ENCODE peak calls at places on chromosomes 13 and 19, in nine cellular contexts. W is HFF-Myc; K is stimulated activated CD4-positive, alpha-beta T cell treated with anti-CD3 and anti-CD28 coated beads, TNF-alpha, amount 100 ng/mL, for 24 hours; B is A673; J is effector memory CD4-positive, alpha-beta T cell; Q is pancreas; A is uterus; U is ovary; P is tibial artery. S is an unnamed sample.

GRCh38 chr19:50361290-50362029 is 4.0 kb downstream of the NAPSA start:
- DNase-seq in W (no peak), K (no peak), B (peak), J (no peak), Q (no peak), A (no peak), U (no peak), P (no peak), S (no peak)

GRCh38 chr19:13968999-13969398 is 16.7 kb downstream of the DCAF15 start:
- DNase-seq in W (no peak), K (no peak), B (no peak), J (no peak), Q (no peak), A (no peak), U (no peak), P (no peak), S (no peak)

GRCh38 chr19:35476149-35476548 is 14.1 kb downstream of the KRTDAP start:
- DNase-seq in W (no peak), K (no peak), B (no peak), J (no peak), Q (no peak), A (no peak), U (no peak), P (no peak), S (no peak)

GRCh38 chr19:45423033-45423588 is 606 bp downstream of the ERCC1 start:
- DNase-seq in W (no peak), K (no peak), B (no peak), J (no peak), Q (no peak), A (no peak), U (no peak), P (no peak), S (no peak)

GRCh38 chr19:38268539-38268938 is 4.2 kb downstream of the SPINT2 start:
- DNase-seq in W (no peak), K (no peak), B (no peak), J (no peak), Q (no peak), A (no peak), U (no peak), P (no peak), S (no peak)

GRCh38 chr13:57630661-57631606 is 610 bp upstream of the PCDH17 start:
- DNase-seq in W (no peak), K (no peak), B (peak), J (no peak), Q (no peak), A (no peak), U (no peak), P (no peak), S (no peak)

GRCh38 chr19:11457115-11457514 is 21.7 kb downstream of the PRKCSH start:
- DNase-seq in W (no peak), K (no peak), B (no peak), J (no peak), Q (no peak), A (no peak), U (no peak), P (no peak), S (no peak)

GRCh38 chr13:93535256-93535655 is 308.6 kb downstream of the GPC6 start:
- DNase-seq in W (no peak), K (no peak), B (no peak), J (no peak), Q (no peak), A (no peak), U (no peak), P (no peak), S (no peak)

GRCh38 chr13:42215578-42216421 is 56.2 kb upstream of the AKAP11 start:
- DNase-seq in W (peak), K (peak), B (peak), J (no peak), Q (no peak), A (no peak), U (no peak), P (no peak), S (peak)

GRCh38 chr19:11405846-11406643 is 13.1 kb downstream of the RGL3 start:
- DNase-seq in W (no peak), K (peak), B (no peak), J (no peak), Q (no peak), A (no peak), U (peak), P (no peak), S (no peak)

GRCh38 chr19:49590971-49591730 is at the start of gene PRR12:
- DNase-seq in W (no peak), K (peak), B (peak), J (peak), Q (peak), A (peak), U (peak), P (peak), S (no peak)

GRCh38 chr13:33110713-33111413 is 94.6 kb downstream of the KL start:
- DNase-seq in W (no peak), K (no peak), B (no peak), J (no peak), Q (no peak), A (no peak), U (peak), P (peak), S (no peak)

GRCh38 chr13:109422163-109422562 is 364.2 kb downstream of the IRS2 start:
- DNase-seq in W (no peak), K (no peak), B (no peak), J (no peak), Q (no peak), A (no peak), U (no peak), P (no peak), S (no peak)

GRCh38 chr19:18436651-18437478 is 1.1 kb downstream of the ISYNA1 start:
- DNase-seq in W (peak), K (peak), B (peak), J (peak), Q (peak), A (peak), U (peak), P (peak), S (no peak)

GRCh38 chr19:11164879-11165406 is 9.4 kb upstream of the SPC24 start:
- DNase-seq in W (peak), K (no peak), B (no peak), J (no peak), Q (no peak), A (peak), U (peak), P (peak), S (peak)

GRCh38 chr13:75963318-75963717 is 327.2 kb downstream of the LMO7 start:
- DNase-seq in W (no peak), K (no peak), B (no peak), J (no peak), Q (no peak), A (no peak), U (no peak), P (no peak), S (no peak)

GRCh38 chr19:40610396-40611064 is 9.4 kb downstream of the LTBP4 start:
- DNase-seq in W (no peak), K (peak), B (no peak), J (peak), Q (peak), A (no peak), U (peak), P (peak), S (no peak)

GRCh38 chr19:11265785-11266236 is 3.5 kb upstream of the DOCK6 start:
- DNase-seq in W (no peak), K (no peak), B (no peak), J (no peak), Q (peak), A (no peak), U (no peak), P (no peak), S (no peak)

GRCh38 chr13:34165158-34165557 is 347.2 kb downstream of the RFC3 start:
- DNase-seq in W (no peak), K (no peak), B (no peak), J (no peak), Q (no peak), A (no peak), U (no peak), P (no peak), S (no peak)

GRCh38 chr13:78258304-78258703 is 339.7 kb upstream of the EDNRB start:
- DNase-seq in W (no peak), K (no peak), B (no peak), J (no peak), Q (no peak), A (no peak), U (no peak), P (no peak), S (no peak)

GRCh38 chr19:1122972-1123363 is 19.2 kb downstream of the GPX4 start:
- DNase-seq in W (no peak), K (peak), B (peak), J (no peak), Q (no peak), A (peak), U (peak), P (no peak), S (peak)

GRCh38 chr13:101053289-101053688 is 363.0 kb downstream of the NALCN start:
- DNase-seq in W (no peak), K (no peak), B (no peak), J (no peak), Q (no peak), A (no peak), U (no peak), P (no peak), S (no peak)

GRCh38 chr19:38617764-38618589 is at the start of gene MAP4K1:
- DNase-seq in W (no peak), K (peak), B (no peak), J (peak), Q (peak), A (peak), U (peak), P (no peak), S (no peak)

GRCh38 chr13:80924596-80924995 is 583.7 kb upstream of the SPRY2 start:
- DNase-seq in W (no peak), K (no peak), B (no peak), J (no peak), Q (no peak), A (no peak), U (no peak), P (no peak), S (no peak)

GRCh38 chr13:113901231-113901630 is 37.4 kb upstream of the GAS6 start:
- DNase-seq in W (no peak), K (no peak), B (no peak), J (no peak), Q (no peak), A (peak), U (peak), P (no peak), S (no peak)

GRCh38 chr13:109787135-109787954 is 962 bp upstream of the IRS2 start:
- DNase-seq in W (no peak), K (no peak), B (peak), J (no peak), Q (no peak), A (peak), U (peak), P (no peak), S (no peak)

GRCh38 chr19:11692127-11692790 is 46.5 kb downstream of the ZNF823 start:
- DNase-seq in W (no peak), K (no peak), B (no peak), J (no peak), Q (no peak), A (no peak), U (no peak), P (no peak), S (no peak)

GRCh38 chr19:48518207-48518606 is 6.6 kb upstream of the LMTK3 start:
- DNase-seq in W (no peak), K (no peak), B (no peak), J (no peak), Q (no peak), A (no peak), U (no peak), P (no peak), S (no peak)

GRCh38 chr13:28027607-28028364 is 39.3 kb upstream of the URAD start:
- DNase-seq in W (no peak), K (no peak), B (no peak), J (no peak), Q (no peak), A (no peak), U (no peak), P (no peak), S (no peak)

GRCh38 chr13:61575941-61576340 is 160.3 kb upstream of the PCDH20 start:
- DNase-seq in W (no peak), K (no peak), B (no peak), J (no peak), Q (no peak), A (no peak), U (no peak), P (no peak), S (no peak)

GRCh38 chr13:76879211-76879875 is 6.9 kb downstream of the KCTD12 start:
- DNase-seq in W (peak), K (peak), B (peak), J (peak), Q (no peak), A (peak), U (peak), P (peak), S (no peak)

GRCh38 chr19:1472227-1473055 is 6.6 kb downstream of the C19orf25 start:
- DNase-seq in W (no peak), K (no peak), B (no peak), J (no peak), Q (no peak), A (no peak), U (no peak), P (no peak), S (no peak)

GRCh38 chr13:29849071-29849541 is 1.3 kb downstream of the UBL3 start:
- DNase-seq in W (no peak), K (peak), B (peak), J (peak), Q (no peak), A (no peak), U (no peak), P (no peak), S (no peak)

GRCh38 chr19:10286803-10287737 is at the start of gene ICAM4:
- DNase-seq in W (no peak), K (no peak), B (peak), J (no peak), Q (no peak), A (peak), U (peak), P (no peak), S (no peak)